ENCODE peak calls at places on chromosomes 11 and 22, in four cellular contexts. Q is Daoy, H is caudate nucleus, K is astrocyte of the hippocampus. G is an unnamed sample.

GRCh38 chr11:83102806-83103205 is 31.1 kb upstream of the RAB30 start:
- DNase-seq in Q (no peak), H (no peak), K (no peak), G (no peak)

GRCh38 chr11:118907051-118907748 is 18.5 kb downstream of the BCL9L start:
- DNase-seq in Q (peak), H (no peak), K (peak), G (peak)

GRCh38 chr11:132114185-132114584 is 743.8 kb downstream of the NTM start:
- DNase-seq in Q (peak), H (no peak), K (peak), G (peak)

GRCh38 chr11:131025020-131025419 is 108.7 kb upstream of the SNX19 start:
- DNase-seq in Q (peak), H (no peak), K (peak), G (peak)

GRCh38 chr11:125724125-125724524 is 22.0 kb upstream of the PATE1 start:
- DNase-seq in Q (no peak), H (no peak), K (peak), G (peak)

GRCh38 chr11:111974451-111974850 is 37.3 kb downstream of the DIXDC1 start:
- DNase-seq in Q (no peak), H (no peak), K (no peak), G (no peak)

GRCh38 chr22:20238567-20239062 is 29.5 kb downstream of the RTN4R start:
- DNase-seq in Q (peak), H (no peak), K (peak), G (no peak)

GRCh38 chr11:119295178-119295577 is 21.8 kb downstream of the MCAM start:
- DNase-seq in Q (no peak), H (no peak), K (no peak), G (no peak)

GRCh38 chr11:62604460-62605130 is 2.9 kb upstream of the MTA2 start:
- DNase-seq in Q (no peak), H (no peak), K (peak), G (no peak)

GRCh38 chr11:3994030-3994640 is 100.5 kb upstream of the RRM1 start:
- DNase-seq in Q (no peak), H (no peak), K (no peak), G (peak)

GRCh38 chr22:41048791-41049717 is 43.3 kb upstream of the EP300 start:
- DNase-seq in Q (peak), H (no peak), K (peak), G (peak)

GRCh38 chr22:47163481-47163875 is 401.0 kb downstream of the TBC1D22A start:
- DNase-seq in Q (no peak), H (no peak), K (no peak), G (no peak)

GRCh38 chr11:9460322-9461067 is at the start of gene ZNF143:
- DNase-seq in Q (peak), H (peak), K (peak), G (peak)

GRCh38 chr11:23021287-23021863 is 161.1 kb upstream of the CCDC179 start:
- DNase-seq in Q (no peak), H (no peak), K (peak), G (peak)

GRCh38 chr22:33648478-33648877 is 271.8 kb downstream of the LARGE1 start:
- DNase-seq in Q (no peak), H (no peak), K (no peak), G (no peak)

GRCh38 chr22:35892192-35892591 is 136.4 kb downstream of the RBFOX2 start:
- DNase-seq in Q (peak), H (no peak), K (peak), G (peak)

GRCh38 chr11:43930868-43931716 is 11.3 kb upstream of the C11orf96 start:
- DNase-seq in Q (no peak), H (no peak), K (peak), G (peak)

GRCh38 chr22:42277988-42278776 is 7.7 kb upstream of the TCF20 start:
- DNase-seq in Q (no peak), H (no peak), K (peak), G (no peak)

GRCh38 chr11:8581300-8581699 is 12.7 kb downstream of the STK33 start:
- DNase-seq in Q (no peak), H (no peak), K (no peak), G (no peak)

GRCh38 chr22:23281406-23282088 is 101.2 kb downstream of the BCR start:
- DNase-seq in Q (peak), H (no peak), K (peak), G (peak)

GRCh38 chr11:17230867-17231851 is 23.4 kb upstream of the PIK3C2A start:
- DNase-seq in Q (no peak), H (no peak), K (no peak), G (no peak)

GRCh38 chr11:107157809-107158187 is 139.5 kb upstream of the GUCY1A2 start:
- DNase-seq in Q (no peak), H (no peak), K (peak), G (peak)

GRCh38 chr11:118045191-118045590 is 31.7 kb upstream of the TMPRSS4 start:
- DNase-seq in Q (no peak), H (no peak), K (no peak), G (no peak)

GRCh38 chr11:8631395-8632110 is 37.5 kb upstream of the STK33 start:
- DNase-seq in Q (peak), H (no peak), K (peak), G (peak)

GRCh38 chr22:17629646-17630045 is 1.1 kb upstream of the ATP6V1E1 start:
- DNase-seq in Q (no peak), H (no peak), K (no peak), G (no peak)

GRCh38 chr22:28019360-28019759 is 100.3 kb upstream of the PITPNB start:
- DNase-seq in Q (peak), H (no peak), K (peak), G (peak)

GRCh38 chr11:82229346-82229745 is 504.3 kb downstream of the FAM181B start:
- DNase-seq in Q (no peak), H (no peak), K (peak), G (peak)

GRCh38 chr11:83612891-83613766 is 327.0 kb upstream of the CCDC90B start:
- DNase-seq in Q (no peak), H (no peak), K (no peak), G (no peak)

GRCh38 chr11:75925785-75926164 is 110.8 kb downstream of the UVRAG start:
- DNase-seq in Q (peak), H (no peak), K (peak), G (peak)

GRCh38 chr11:13434247-13435205 is 28.5 kb downstream of the BTBD10 start:
- DNase-seq in Q (peak), H (no peak), K (peak), G (peak)

GRCh38 chr22:38246046-38246658 is 26.7 kb downstream of the TMEM184B start:
- DNase-seq in Q (no peak), H (no peak), K (no peak), G (no peak)

GRCh38 chr11:103648670-103649400 is 387.6 kb upstream of the DDI1 start:
- DNase-seq in Q (no peak), H (no peak), K (peak), G (peak)

GRCh38 chr11:133898031-133898769 is 52.9 kb upstream of the SPATA19 start:
- DNase-seq in Q (no peak), H (no peak), K (no peak), G (no peak)

GRCh38 chr11:12232160-12232559 is 121.8 kb downstream of the MICAL2 start:
- DNase-seq in Q (no peak), H (no peak), K (no peak), G (no peak)

GRCh38 chr22:23503736-23504440 is 76.2 kb downstream of the IGLL1 start:
- DNase-seq in Q (no peak), H (no peak), K (no peak), G (no peak)

GRCh38 chr11:86202013-86202336 is 42.6 kb upstream of the EED start:
- DNase-seq in Q (no peak), H (no peak), K (no peak), G (no peak)

GRCh38 chr11:26348776-26349175 is 16.8 kb downstream of the ANO3 start:
- DNase-seq in Q (no peak), H (no peak), K (no peak), G (no peak)

GRCh38 chr11:99645934-99646333 is 625.2 kb downstream of the CNTN5 start:
- DNase-seq in Q (no peak), H (no peak), K (no peak), G (no peak)

GRCh38 chr11:127524618-127525017 is 524.0 kb upstream of the KIRREL3 start:
- DNase-seq in Q (no peak), H (no peak), K (no peak), G (no peak)